ENCODE peak calls at places on chromosomes 5 and 9, in ten cellular contexts. One of them, this sample, is unnamed. For H3K9me3, the result is how much of the 10 kb centered on the place peaks cover.

GRCh38 chr9:4212661-4213060 is 87.2 kb downstream of the GLIS3 start:
- DNase-seq in ovary: no peak
- DNase-seq in GM23248: no peak
- DNase-seq in effector memory CD4-positive, alpha-beta T cell: no peak
- DNase-seq in CD8-positive, alpha-beta T cell: no peak
- DNase-seq in small intestine: no peak
- DNase-seq in CD4-positive, alpha-beta T cell: no peak
- DNase-seq in breast epithelium: no peak
- DNase-seq in AG04450: no peak
- DNase-seq in lower lobe of right lung: no peak
- DNase-seq in this sample: no peak

GRCh38 chr5:10138385-10139057 is 111.2 kb downstream of the ATPSCKMT start:
- DNase-seq in ovary: no peak
- DNase-seq in GM23248: peak
- DNase-seq in effector memory CD4-positive, alpha-beta T cell: no peak
- DNase-seq in CD8-positive, alpha-beta T cell: no peak
- DNase-seq in small intestine: no peak
- DNase-seq in CD4-positive, alpha-beta T cell: no peak
- DNase-seq in breast epithelium: no peak
- DNase-seq in AG04450: no peak
- DNase-seq in lower lobe of right lung: no peak
- DNase-seq in this sample: no peak

GRCh38 chr5:73448072-73448432 is 525 bp downstream of the FOXD1 start:
- DNase-seq in ovary: no peak
- DNase-seq in GM23248: no peak
- DNase-seq in effector memory CD4-positive, alpha-beta T cell: no peak
- DNase-seq in CD8-positive, alpha-beta T cell: no peak
- DNase-seq in small intestine: no peak
- DNase-seq in CD4-positive, alpha-beta T cell: no peak
- DNase-seq in breast epithelium: no peak
- DNase-seq in AG04450: no peak
- DNase-seq in lower lobe of right lung: no peak
- DNase-seq in this sample: no peak

GRCh38 chr9:92719028-92719647 is 45.5 kb downstream of the BICD2 start:
- DNase-seq in ovary: no peak
- DNase-seq in GM23248: no peak
- DNase-seq in effector memory CD4-positive, alpha-beta T cell: no peak
- DNase-seq in CD8-positive, alpha-beta T cell: no peak
- DNase-seq in small intestine: no peak
- DNase-seq in CD4-positive, alpha-beta T cell: no peak
- DNase-seq in breast epithelium: no peak
- DNase-seq in AG04450: no peak
- DNase-seq in lower lobe of right lung: peak
- DNase-seq in this sample: no peak

GRCh38 chr9:82797539-82797938 is 265.4 kb downstream of the RASEF start:
- DNase-seq in ovary: no peak
- DNase-seq in GM23248: no peak
- DNase-seq in effector memory CD4-positive, alpha-beta T cell: no peak
- DNase-seq in CD8-positive, alpha-beta T cell: no peak
- DNase-seq in small intestine: peak
- DNase-seq in CD4-positive, alpha-beta T cell: no peak
- DNase-seq in breast epithelium: no peak
- DNase-seq in AG04450: no peak
- DNase-seq in lower lobe of right lung: no peak
- DNase-seq in this sample: no peak

GRCh38 chr9:28808042-28808441 is 1234.8 kb upstream of the C9orf72 start:
- DNase-seq in ovary: no peak
- DNase-seq in GM23248: no peak
- DNase-seq in effector memory CD4-positive, alpha-beta T cell: no peak
- DNase-seq in CD8-positive, alpha-beta T cell: no peak
- DNase-seq in small intestine: no peak
- DNase-seq in CD4-positive, alpha-beta T cell: no peak
- DNase-seq in breast epithelium: no peak
- DNase-seq in AG04450: no peak
- DNase-seq in lower lobe of right lung: no peak
- DNase-seq in this sample: no peak

GRCh38 chr5:61590473-61590872 is 258.4 kb downstream of the ZSWIM6 start:
- DNase-seq in ovary: no peak
- DNase-seq in GM23248: no peak
- DNase-seq in effector memory CD4-positive, alpha-beta T cell: no peak
- DNase-seq in CD8-positive, alpha-beta T cell: no peak
- DNase-seq in small intestine: no peak
- DNase-seq in CD4-positive, alpha-beta T cell: no peak
- DNase-seq in breast epithelium: no peak
- DNase-seq in AG04450: no peak
- DNase-seq in lower lobe of right lung: no peak
- DNase-seq in this sample: no peak

GRCh38 chr9:89153187-89153586 is 25.4 kb downstream of the SHC3 start:
- DNase-seq in ovary: no peak
- DNase-seq in GM23248: no peak
- DNase-seq in effector memory CD4-positive, alpha-beta T cell: no peak
- DNase-seq in CD8-positive, alpha-beta T cell: no peak
- DNase-seq in small intestine: no peak
- DNase-seq in CD4-positive, alpha-beta T cell: no peak
- DNase-seq in breast epithelium: no peak
- DNase-seq in AG04450: no peak
- DNase-seq in lower lobe of right lung: no peak
- DNase-seq in this sample: no peak

GRCh38 chr9:79154806-79155205 is 417.0 kb upstream of the TLE4 start:
- DNase-seq in ovary: no peak
- DNase-seq in GM23248: no peak
- DNase-seq in effector memory CD4-positive, alpha-beta T cell: no peak
- DNase-seq in CD8-positive, alpha-beta T cell: no peak
- DNase-seq in small intestine: no peak
- DNase-seq in CD4-positive, alpha-beta T cell: no peak
- DNase-seq in breast epithelium: no peak
- DNase-seq in AG04450: no peak
- DNase-seq in lower lobe of right lung: no peak
- DNase-seq in this sample: no peak

GRCh38 chr9:128712451-128713410 is 10.4 kb downstream of the PKN3 start:
- DNase-seq in ovary: no peak
- DNase-seq in GM23248: no peak
- DNase-seq in effector memory CD4-positive, alpha-beta T cell: no peak
- DNase-seq in CD8-positive, alpha-beta T cell: no peak
- DNase-seq in small intestine: no peak
- DNase-seq in CD4-positive, alpha-beta T cell: no peak
- DNase-seq in breast epithelium: no peak
- DNase-seq in AG04450: no peak
- DNase-seq in lower lobe of right lung: peak
- DNase-seq in this sample: no peak

GRCh38 chr5:136279314-136279713 is 86.0 kb downstream of the TRPC7 start:
- DNase-seq in ovary: no peak
- DNase-seq in GM23248: peak
- DNase-seq in effector memory CD4-positive, alpha-beta T cell: no peak
- DNase-seq in CD8-positive, alpha-beta T cell: no peak
- DNase-seq in small intestine: no peak
- DNase-seq in CD4-positive, alpha-beta T cell: no peak
- DNase-seq in breast epithelium: no peak
- DNase-seq in AG04450: no peak
- DNase-seq in lower lobe of right lung: no peak
- DNase-seq in this sample: no peak

GRCh38 chr9:136939431-136939995 is 5.0 kb downstream of the FBXW5 start:
- DNase-seq in ovary: no peak
- DNase-seq in GM23248: no peak
- DNase-seq in effector memory CD4-positive, alpha-beta T cell: no peak
- DNase-seq in CD8-positive, alpha-beta T cell: no peak
- DNase-seq in small intestine: no peak
- DNase-seq in CD4-positive, alpha-beta T cell: no peak
- DNase-seq in breast epithelium: no peak
- DNase-seq in AG04450: no peak
- DNase-seq in lower lobe of right lung: no peak
- DNase-seq in this sample: no peak

GRCh38 chr9:95092321-95093072 is 225.0 kb downstream of the FANCC start:
- DNase-seq in ovary: no peak
- DNase-seq in GM23248: peak
- DNase-seq in effector memory CD4-positive, alpha-beta T cell: no peak
- DNase-seq in CD8-positive, alpha-beta T cell: no peak
- DNase-seq in small intestine: peak
- DNase-seq in CD4-positive, alpha-beta T cell: no peak
- DNase-seq in breast epithelium: no peak
- DNase-seq in AG04450: no peak
- DNase-seq in lower lobe of right lung: no peak
- DNase-seq in this sample: no peak

GRCh38 chr5:173717959-173718358 is 101.5 kb upstream of the BOD1 start:
- DNase-seq in ovary: no peak
- DNase-seq in GM23248: no peak
- DNase-seq in effector memory CD4-positive, alpha-beta T cell: no peak
- DNase-seq in CD8-positive, alpha-beta T cell: no peak
- DNase-seq in small intestine: no peak
- DNase-seq in CD4-positive, alpha-beta T cell: no peak
- DNase-seq in breast epithelium: no peak
- DNase-seq in AG04450: no peak
- DNase-seq in lower lobe of right lung: no peak
- DNase-seq in this sample: no peak

GRCh38 chr5:165328856-165329255 is 1823.4 kb downstream of the MAT2B start:
- DNase-seq in ovary: no peak
- DNase-seq in GM23248: no peak
- DNase-seq in effector memory CD4-positive, alpha-beta T cell: no peak
- DNase-seq in CD8-positive, alpha-beta T cell: no peak
- DNase-seq in small intestine: no peak
- DNase-seq in CD4-positive, alpha-beta T cell: no peak
- DNase-seq in breast epithelium: no peak
- DNase-seq in AG04450: peak
- DNase-seq in lower lobe of right lung: no peak
- DNase-seq in this sample: no peak

GRCh38 chr5:165334186-165334585 is 1828.8 kb downstream of the MAT2B start:
- DNase-seq in ovary: no peak
- DNase-seq in GM23248: no peak
- DNase-seq in effector memory CD4-positive, alpha-beta T cell: no peak
- DNase-seq in CD8-positive, alpha-beta T cell: no peak
- DNase-seq in small intestine: no peak
- DNase-seq in CD4-positive, alpha-beta T cell: no peak
- DNase-seq in breast epithelium: no peak
- DNase-seq in AG04450: no peak
- DNase-seq in lower lobe of right lung: no peak
- DNase-seq in this sample: no peak

DNA sequence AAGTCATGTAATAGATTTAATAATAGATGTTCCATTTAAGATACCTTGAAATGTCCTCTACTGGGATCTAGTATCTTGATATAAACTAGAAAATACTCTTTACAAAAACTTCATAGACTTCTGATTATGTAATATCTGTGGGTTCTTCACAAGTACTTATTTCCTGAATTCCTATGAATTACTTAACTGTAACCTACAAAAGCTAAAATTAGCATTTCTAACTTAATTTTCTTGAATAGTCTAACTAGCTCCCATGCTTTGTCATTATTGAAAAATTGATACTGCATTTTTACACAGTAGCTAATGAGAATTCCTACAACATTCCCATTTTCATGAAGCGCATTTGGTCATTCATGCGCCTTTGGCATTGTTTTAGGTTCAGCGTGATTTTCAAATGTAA is 1828.2 kb downstream of the MAT2B start:
- DNase-seq in ovary: no peak
- DNase-seq in GM23248: no peak
- DNase-seq in effector memory CD4-positive, alpha-beta T cell: no peak
- DNase-seq in CD8-positive, alpha-beta T cell: no peak
- DNase-seq in small intestine: no peak
- DNase-seq in CD4-positive, alpha-beta T cell: no peak
- DNase-seq in breast epithelium: no peak
- DNase-seq in AG04450: no peak
- DNase-seq in lower lobe of right lung: no peak
- DNase-seq in this sample: no peak
- H3K9me3 ChIP-seq in ovary: under half
- H3K9me3 ChIP-seq in GM23248: under half
- H3K9me3 ChIP-seq in effector memory CD4-positive, alpha-beta T cell: under half
- H3K9me3 ChIP-seq in CD8-positive, alpha-beta T cell: under half
- H3K9me3 ChIP-seq in small intestine: under half
- H3K9me3 ChIP-seq in CD4-positive, alpha-beta T cell: under half
- H3K9me3 ChIP-seq in breast epithelium: under half
- H3K9me3 ChIP-seq in AG04450: under half
- H3K9me3 ChIP-seq in lower lobe of right lung: under half
- H3K9me3 ChIP-seq in this sample: under half

DNA sequence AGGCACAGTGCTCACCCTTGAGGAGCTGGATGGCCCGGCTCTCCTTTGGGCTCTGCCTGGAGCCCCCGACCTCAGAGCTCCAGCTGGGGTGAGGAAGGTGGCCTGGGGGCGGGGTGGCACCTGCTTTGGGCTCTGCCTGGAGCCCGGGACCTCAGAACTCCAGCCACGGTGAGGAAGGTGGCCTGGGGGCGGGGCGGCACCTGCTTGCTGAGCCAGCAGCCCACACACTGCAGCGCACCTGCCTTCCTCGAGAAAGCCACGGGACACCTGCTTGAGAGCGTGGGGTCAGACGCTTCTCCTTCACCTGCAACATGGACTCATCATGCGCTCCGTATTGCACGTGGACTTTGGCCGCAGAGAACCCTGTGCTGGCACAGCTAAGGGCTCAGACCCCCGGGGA is 51.8 kb downstream of the IRX2 start:
- DNase-seq in ovary: no peak
- DNase-seq in GM23248: no peak
- DNase-seq in effector memory CD4-positive, alpha-beta T cell: no peak
- DNase-seq in CD8-positive, alpha-beta T cell: no peak
- DNase-seq in small intestine: no peak
- DNase-seq in CD4-positive, alpha-beta T cell: no peak
- DNase-seq in breast epithelium: no peak
- DNase-seq in AG04450: no peak
- DNase-seq in lower lobe of right lung: no peak
- DNase-seq in this sample: no peak
- H3K9me3 ChIP-seq in ovary: under half
- H3K9me3 ChIP-seq in GM23248: under half
- H3K9me3 ChIP-seq in effector memory CD4-positive, alpha-beta T cell: under half
- H3K9me3 ChIP-seq in CD8-positive, alpha-beta T cell: under half
- H3K9me3 ChIP-seq in small intestine: under half
- H3K9me3 ChIP-seq in CD4-positive, alpha-beta T cell: under half
- H3K9me3 ChIP-seq in breast epithelium: under half
- H3K9me3 ChIP-seq in AG04450: half or more
- H3K9me3 ChIP-seq in lower lobe of right lung: under half
- H3K9me3 ChIP-seq in this sample: under half

GRCh38 chr5:25688156-25688555 is 1043.4 kb upstream of the CDH10 start:
- DNase-seq in ovary: no peak
- DNase-seq in GM23248: no peak
- DNase-seq in effector memory CD4-positive, alpha-beta T cell: no peak
- DNase-seq in CD8-positive, alpha-beta T cell: no peak
- DNase-seq in small intestine: no peak
- DNase-seq in CD4-positive, alpha-beta T cell: no peak
- DNase-seq in breast epithelium: no peak
- DNase-seq in AG04450: no peak
- DNase-seq in lower lobe of right lung: no peak
- DNase-seq in this sample: no peak
- H3K9me3 ChIP-seq in ovary: under half
- H3K9me3 ChIP-seq in GM23248: under half
- H3K9me3 ChIP-seq in effector memory CD4-positive, alpha-beta T cell: under half
- H3K9me3 ChIP-seq in CD8-positive, alpha-beta T cell: under half
- H3K9me3 ChIP-seq in small intestine: under half
- H3K9me3 ChIP-seq in CD4-positive, alpha-beta T cell: under half
- H3K9me3 ChIP-seq in breast epithelium: under half
- H3K9me3 ChIP-seq in AG04450: under half
- H3K9me3 ChIP-seq in lower lobe of right lung: under half
- H3K9me3 ChIP-seq in this sample: under half

DNA sequence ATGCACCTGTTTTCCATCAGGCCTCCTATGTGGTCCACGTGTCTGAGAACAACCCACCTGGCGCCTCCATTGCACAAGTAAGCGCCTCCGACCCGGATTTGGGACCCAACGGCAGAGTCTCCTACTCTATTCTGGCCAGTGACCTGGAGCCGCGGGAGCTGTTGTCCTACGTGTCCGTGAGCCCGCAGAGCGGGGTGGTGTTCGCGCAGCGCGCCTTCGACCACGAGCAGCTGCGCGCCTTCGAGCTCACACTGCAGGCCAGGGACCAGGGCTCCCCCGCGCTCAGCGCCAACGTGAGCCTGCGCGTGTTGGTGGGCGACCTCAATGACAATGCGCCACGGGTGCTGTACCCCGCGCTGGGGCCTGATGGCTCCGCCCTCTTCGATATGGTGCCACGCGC is 1.7 kb downstream of the PCDHGB1 start:
- DNase-seq in ovary: no peak
- DNase-seq in GM23248: no peak
- DNase-seq in effector memory CD4-positive, alpha-beta T cell: no peak
- DNase-seq in CD8-positive, alpha-beta T cell: no peak
- DNase-seq in small intestine: no peak
- DNase-seq in CD4-positive, alpha-beta T cell: no peak
- DNase-seq in breast epithelium: no peak
- DNase-seq in AG04450: no peak
- DNase-seq in lower lobe of right lung: no peak
- DNase-seq in this sample: no peak
- H3K9me3 ChIP-seq in ovary: under half
- H3K9me3 ChIP-seq in GM23248: under half
- H3K9me3 ChIP-seq in effector memory CD4-positive, alpha-beta T cell: under half
- H3K9me3 ChIP-seq in CD8-positive, alpha-beta T cell: under half
- H3K9me3 ChIP-seq in small intestine: under half
- H3K9me3 ChIP-seq in CD4-positive, alpha-beta T cell: under half
- H3K9me3 ChIP-seq in breast epithelium: half or more
- H3K9me3 ChIP-seq in AG04450: under half
- H3K9me3 ChIP-seq in lower lobe of right lung: half or more
- H3K9me3 ChIP-seq in this sample: under half

This sample was measured in T-helper 17 cell.